ENCODE peak calls at places on chromosomes 3 and 15, in seven cellular contexts. A is NCI-H1436; C is amniotic stem cell; E is NCI-H1092 treated with DMSO at 0.1 percent for 48 hours; Z is activated naive CD8-positive, alpha-beta T cell treated with anti-CD3 and anti-CD28 coated beads, Interleukin-2, amount 50 U/mL, for 16 hours; I is A549; S is stimulated activated CD8-positive, alpha-beta memory T cell treated with anti-CD3 and anti-CD28 coated beads, Interleukin-15, amount 100 ng/mL, for 1 hour. U is an unnamed sample.

GRCh38 chr3:127203024-127203423 is 10.1 kb downstream of the PRR23E start:
- DNase-seq in A (no peak), C (no peak), E (no peak), Z (no peak), I (no peak), S (no peak), U (no peak)

GRCh38 chr3:12367346-12367745 is 78.5 kb downstream of the PPARG start:
- DNase-seq in A (no peak), C (no peak), E (no peak), Z (no peak), I (no peak), S (no peak), U (no peak)

GRCh38 chr3:4582634-4583033 is 89.5 kb downstream of the ITPR1 start:
- DNase-seq in A (no peak), C (no peak), E (no peak), Z (no peak), I (no peak), S (no peak), U (no peak)

GRCh38 chr3:54951405-54951804 is 23.5 kb upstream of the LRTM1 start:
- DNase-seq in A (no peak), C (peak), E (peak), Z (no peak), I (peak), S (no peak), U (peak)

GRCh38 chr3:11447584-11448200 is 175.5 kb downstream of the ATG7 start:
- DNase-seq in A (no peak), C (no peak), E (no peak), Z (no peak), I (no peak), S (no peak), U (no peak)

GRCh38 chr3:50303038-50303815 is at the start of gene HYAL1:
- DNase-seq in A (no peak), C (no peak), E (no peak), Z (no peak), I (peak), S (no peak), U (no peak)

GRCh38 chr3:113183748-113184661 is 27.4 kb upstream of the BOC start:
- DNase-seq in A (no peak), C (no peak), E (no peak), Z (no peak), I (peak), S (no peak), U (no peak)

GRCh38 chr15:67533873-67534272 is 8.6 kb upstream of the MAP2K5 start:
- DNase-seq in A (no peak), C (no peak), E (no peak), Z (no peak), I (no peak), S (no peak), U (no peak)

GRCh38 chr15:67411491-67411890 is 109.4 kb upstream of the C15orf61 start:
- DNase-seq in A (no peak), C (no peak), E (no peak), Z (no peak), I (no peak), S (no peak), U (no peak)

GRCh38 chr3:184443831-184444230 is 64.0 kb downstream of the CHRD start:
- DNase-seq in A (no peak), C (no peak), E (no peak), Z (no peak), I (no peak), S (no peak), U (no peak)

GRCh38 chr3:120661963-120662347 is 20.1 kb downstream of the HGD start:
- DNase-seq in A (no peak), C (no peak), E (no peak), Z (no peak), I (no peak), S (no peak), U (no peak)

GRCh38 chr15:41501191-41501917 is 7.7 kb downstream of the ITPKA start:
- DNase-seq in A (no peak), C (no peak), E (no peak), Z (no peak), I (no peak), S (no peak), U (no peak)

GRCh38 chr3:186551387-186551786 is 7.2 kb upstream of the CRYGS start:
- DNase-seq in A (no peak), C (no peak), E (no peak), Z (no peak), I (peak), S (no peak), U (no peak)

GRCh38 chr3:107662109-107662477 is 139.3 kb downstream of the BBX start:
- DNase-seq in A (no peak), C (no peak), E (no peak), Z (no peak), I (no peak), S (no peak), U (no peak)

GRCh38 chr3:58635371-58636285 is 30.9 kb downstream of the FAM3D start:
- DNase-seq in A (no peak), C (no peak), E (no peak), Z (no peak), I (no peak), S (no peak), U (no peak)

GRCh38 chr15:29220852-29221251 is 48.8 kb downstream of the NSMCE3 start:
- DNase-seq in A (no peak), C (no peak), E (no peak), Z (no peak), I (no peak), S (no peak), U (no peak)

GRCh38 chr3:128067481-128067880 is 15.2 kb downstream of the SEC61A1 start:
- DNase-seq in A (no peak), C (no peak), E (no peak), Z (no peak), I (peak), S (no peak), U (no peak)

GRCh38 chr3:99409961-99410360 is 228.4 kb upstream of the COL8A1 start:
- DNase-seq in A (no peak), C (no peak), E (no peak), Z (no peak), I (no peak), S (no peak), U (no peak)

GRCh38 chr3:188220097-188220788 is 66.3 kb downstream of the LPP start:
- DNase-seq in A (no peak), C (no peak), E (no peak), Z (no peak), I (no peak), S (no peak), U (no peak)

GRCh38 chr15:99704444-99704838 is 28.8 kb downstream of the LYSMD4 start:
- DNase-seq in A (peak), C (peak), E (peak), Z (no peak), I (peak), S (no peak), U (peak)

GRCh38 chr15:63465104-63465503 is 39.3 kb upstream of the USP3 start:
- DNase-seq in A (no peak), C (no peak), E (no peak), Z (no peak), I (no peak), S (no peak), U (no peak)